ENCODE peak calls at places on chromosomes 7 and 10, in four cellular contexts. N is SK-MEL-5, P is hippocampal formation, W is ELR. S is an unnamed sample.

GRCh38 chr10:34967411-34967880 is 122.7 kb downstream of the CUL2 start:
- DNase-seq in N (no peak), W (no peak), P (peak; percentile 41), S (no peak)

GRCh38 chr7:46213154-46213537 is 292.1 kb upstream of the IGFBP3 start:
- DNase-seq in N (no peak), W (no peak), P (no peak), S (no peak)

GRCh38 chr10:64086083-64086772 is 565.0 kb downstream of the REEP3 start:
- DNase-seq in W (no peak), N (no peak), P (no peak), S (no peak)

GRCh38 chr10:34235164-34235832 is 579.8 kb downstream of the PARD3 start:
- DNase-seq in P (no peak), W (peak; percentile 87), N (no peak), S (peak; percentile 8)

GRCh38 chr10:24541239-24541753 is 182.4 kb downstream of the ARHGAP21 start:
- DNase-seq in W (no peak), P (no peak), N (no peak), S (no peak)

GRCh38 chr7:92115821-92116220 is 18.5 kb downstream of the CYP51A1 start:
- DNase-seq in N (no peak), P (no peak), W (no peak), S (no peak)

GRCh38 chr7:130875265-130875741 is 141.3 kb upstream of the KLF14 start:
- DNase-seq in W (peak; percentile 67), P (no peak), N (peak; percentile 74), S (no peak)

GRCh38 chr7:137642467-137642866 is 204.3 kb downstream of the DGKI start:
- DNase-seq in W (peak; percentile 75), P (no peak), N (peak; percentile 82), S (peak; percentile 85)

GRCh38 chr10:102729090-102730026 is 14.4 kb upstream of the WBP1L start:
- DNase-seq in W (peak; percentile 83), N (peak; percentile 73), P (peak; percentile 81), S (peak; percentile 65)

GRCh38 chr10:6006991-6007390 is 29.6 kb upstream of the IL15RA start:
- DNase-seq in P (no peak), W (no peak), N (no peak), S (no peak)

GRCh38 chr7:2217206-2217605 is 15.5 kb downstream of the MAD1L1 start:
- DNase-seq in N (no peak), W (no peak), P (no peak), S (no peak)

S was measured in HFFc6.